ENCODE peak calls at places on chromosomes 6 and 20, in seven cellular contexts. S is CD4-positive, CD25-positive, alpha-beta regulatory T cell; R is adipocyte; I is psoas muscle; Y is heart left ventricle; L is fibroblast of lung; X is endodermal cell. Z is an unnamed sample.
A peak's percentile ranks its signal among the peaks of the same experiment; 100 is the strongest.

GRCh38 chr20:49268600-49269365 is 9.1 kb downstream of the ZNFX1 start:
- DNase-seq in L (peak; percentile 82), I (no peak), X (no peak), S (no peak), R (no peak), Y (no peak), Z (no peak)

GRCh38 chr6:23964865-23965264 is 161.2 kb upstream of the NRSN1 start:
- DNase-seq in I (no peak), S (no peak), L (no peak), R (no peak), Y (no peak), X (no peak), Z (no peak)

GRCh38 chr6:56255370-56255769 is 8.0 kb upstream of the COL21A1 start:
- DNase-seq in Y (no peak), I (no peak), L (peak; percentile 68), R (peak; percentile 73), S (no peak), X (no peak), Z (no peak)

GRCh38 chr6:33201147-33201545 is 479 bp downstream of the SLC39A7 start:
- DNase-seq in S (no peak), Y (no peak), I (peak; percentile 63), R (no peak), X (no peak), L (no peak), Z (no peak)

GRCh38 chr20:5670137-5670536 is 80.1 kb upstream of the SHLD1 start:
- DNase-seq in X (no peak), I (no peak), S (no peak), R (no peak), L (no peak), Y (no peak), Z (no peak)

GRCh38 chr6:89411269-89412070 is 603 bp downstream of the RRAGD start:
- DNase-seq in X (peak; percentile 87), Y (peak; percentile 38), S (peak; percentile 40), L (no peak), R (peak; percentile 49), I (peak; percentile 88), Z (peak; percentile 87)

GRCh38 chr20:38171301-38172010 is 6.4 kb upstream of the TGM2 start:
- DNase-seq in Y (no peak), R (no peak), X (no peak), L (no peak), I (no peak), S (no peak), Z (no peak)

GRCh38 chr20:37375227-37375626 is 29.3 kb downstream of the SRC start:
- DNase-seq in R (no peak), S (no peak), Y (no peak), L (no peak), X (no peak), I (no peak), Z (no peak)

GRCh38 chr6:152575186-152575585 is 62.0 kb downstream of the SYNE1 start:
- DNase-seq in R (no peak), I (no peak), L (no peak), X (no peak), S (no peak), Y (no peak), Z (no peak)

GRCh38 chr6:89932245-89932802 is 38.1 kb downstream of the GJA10 start:
- DNase-seq in R (no peak), Y (no peak), I (no peak), S (no peak), L (no peak), X (peak; percentile 35), Z (no peak)

GRCh38 chr6:1109134-1109533 is 202.8 kb upstream of the FOXQ1 start:
- DNase-seq in I (no peak), S (no peak), L (no peak), X (no peak), R (no peak), Y (no peak), Z (no peak)

GRCh38 chr6:133435065-133435728 is 194.0 kb downstream of the EYA4 start:
- DNase-seq in Y (peak; percentile 70), I (peak; percentile 81), X (no peak), S (no peak), L (no peak), R (no peak), Z (no peak)

GRCh38 chr6:142406131-142406530 is 104.3 kb downstream of the ADGRG6 start:
- DNase-seq in X (no peak), L (no peak), S (no peak), I (no peak), R (no peak), Y (no peak), Z (no peak)

GRCh38 chr20:36306557-36307411 is 645 bp downstream of the DLGAP4 start:
- DNase-seq in Y (no peak), S (no peak), X (no peak), I (no peak), R (no peak), L (no peak), Z (peak; percentile 86)
- H3K27me3 ChIP-seq in Y (peaks cover 87% of the 10 kb centered on the region), S (peaks cover 35% of the 10 kb centered on the region), X (peaks cover 83% of the 10 kb centered on the region), I (peaks cover 95% of the 10 kb centered on the region), R (peaks cover 88% of the 10 kb centered on the region), L (peaks cover 52% of the 10 kb centered on the region), Z (peaks cover 38% of the 10 kb centered on the region)

GRCh38 chr6:4891171-4891570 is 112.7 kb downstream of the RPP40 start:
- DNase-seq in L (no peak), I (no peak), S (no peak), Y (no peak), R (no peak), X (no peak), Z (no peak)

GRCh38 chr6:4885534-4885933 is 109.3 kb downstream of the CDYL start:
- DNase-seq in R (no peak), Y (no peak), S (no peak), I (no peak), L (no peak), X (no peak), Z (no peak)

GRCh38 chr6:4889701-4890100 is 113.5 kb downstream of the CDYL start:
- DNase-seq in L (no peak), I (no peak), R (no peak), Y (peak; percentile 56), X (no peak), S (no peak), Z (no peak)

GRCh38 chr6:4884646-4885427 is 108.6 kb downstream of the CDYL start:
- DNase-seq in Y (no peak), L (no peak), X (no peak), I (no peak), R (no peak), S (no peak), Z (no peak)

DNA sequence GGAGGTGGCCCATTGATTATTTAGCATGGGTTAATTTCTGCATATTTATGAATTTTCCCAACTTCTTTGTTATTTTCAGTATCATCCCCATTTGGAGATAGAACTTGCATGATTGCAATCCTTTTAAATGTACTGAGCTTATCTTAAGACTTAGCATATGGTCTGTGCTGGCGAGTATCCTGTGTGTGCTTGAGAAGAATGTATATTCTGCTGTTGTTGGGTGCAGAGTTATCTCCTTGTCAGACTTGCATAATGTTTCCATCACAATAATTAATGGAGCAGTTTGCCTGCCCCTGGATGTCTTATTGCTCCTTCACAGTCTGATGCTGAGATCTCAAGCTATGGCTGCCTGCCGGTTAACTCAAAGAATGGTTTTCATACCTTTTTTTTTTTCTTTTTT is 112.6 kb downstream of the CDYL start:
- DNase-seq in I (no peak), S (no peak), L (no peak), R (no peak), Y (no peak), X (no peak), Z (no peak)
- H3K4me3 ChIP-seq in I (no peak overlapping the region), S (no peak overlapping the region), L (no peak overlapping the region), R (no peak overlapping the region), Y (no peak overlapping the region), X (no peak overlapping the region), Z (no peak overlapping the region)

GRCh38 chr6:78570044-78570443 is 297.3 kb upstream of the IRAK1BP1 start:
- DNase-seq in Y (no peak), L (no peak), S (no peak), X (peak; percentile 57), I (no peak), R (no peak), Z (peak; percentile 10)
- H3K36me3 ChIP-seq in Y (no peaks in the 10 kb centered on the region), L (no peaks in the 10 kb centered on the region), S (no peaks in the 10 kb centered on the region), X (no peaks in the 10 kb centered on the region), I (no peaks in the 10 kb centered on the region), R (no peaks in the 10 kb centered on the region), Z (no peaks in the 10 kb centered on the region)

GRCh38 chr6:73364549-73364948 is 2.1 kb downstream of the KHDC3L start:
- DNase-seq in S (no peak), X (no peak), L (no peak), I (no peak), R (no peak), Y (no peak), Z (no peak)
- H3K27me3 ChIP-seq in S (no peaks in the 10 kb centered on the region), X (no peaks in the 10 kb centered on the region), L (peaks cover 4% of the 10 kb centered on the region), I (no peaks in the 10 kb centered on the region), R (no peaks in the 10 kb centered on the region), Y (peaks cover 6% of the 10 kb centered on the region), Z (no peaks in the 10 kb centered on the region)

GRCh38 chr6:99307295-99307907 is 42.1 kb downstream of the FAXC start:
- DNase-seq in X (peak; percentile 60), L (no peak), I (no peak), R (no peak), Y (no peak), S (no peak), Z (no peak)

GRCh38 chr6:99305021-99305554 is 44.4 kb downstream of the FAXC start:
- DNase-seq in Y (no peak), X (no peak), S (no peak), L (no peak), R (no peak), I (no peak), Z (no peak)

GRCh38 chr6:99312354-99312753 is 37.1 kb downstream of the FAXC start:
- DNase-seq in Y (no peak), I (no peak), L (no peak), X (no peak), S (no peak), R (no peak), Z (no peak)

DNA sequence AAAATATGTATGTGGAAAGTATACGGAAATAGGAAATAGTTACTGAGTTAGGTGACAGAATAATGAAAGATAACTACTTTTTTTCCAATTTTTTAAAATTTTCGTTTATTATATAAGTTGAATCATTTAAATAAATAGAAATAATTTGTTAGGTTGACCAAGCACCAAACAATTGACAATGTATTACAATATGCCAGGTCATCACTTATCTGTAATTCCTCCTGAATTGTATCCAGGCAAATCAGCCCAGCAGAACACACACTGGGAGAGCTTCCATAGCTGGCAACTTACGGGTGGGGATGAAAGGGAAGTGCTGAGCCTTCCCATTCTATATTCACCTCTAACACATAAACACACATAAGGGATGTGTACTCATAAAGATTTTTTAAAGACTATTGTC is 40.7 kb downstream of the FAXC start:
- DNase-seq in L (no peak), S (no peak), Y (no peak), X (no peak), I (no peak), R (no peak), Z (no peak)
- H3K4me3 ChIP-seq in L (no peak overlapping the region), S (no peak overlapping the region), Y (no peak overlapping the region), X (no peak overlapping the region), I (no peak overlapping the region), R (no peak overlapping the region), Z (no peak overlapping the region)

DNA sequence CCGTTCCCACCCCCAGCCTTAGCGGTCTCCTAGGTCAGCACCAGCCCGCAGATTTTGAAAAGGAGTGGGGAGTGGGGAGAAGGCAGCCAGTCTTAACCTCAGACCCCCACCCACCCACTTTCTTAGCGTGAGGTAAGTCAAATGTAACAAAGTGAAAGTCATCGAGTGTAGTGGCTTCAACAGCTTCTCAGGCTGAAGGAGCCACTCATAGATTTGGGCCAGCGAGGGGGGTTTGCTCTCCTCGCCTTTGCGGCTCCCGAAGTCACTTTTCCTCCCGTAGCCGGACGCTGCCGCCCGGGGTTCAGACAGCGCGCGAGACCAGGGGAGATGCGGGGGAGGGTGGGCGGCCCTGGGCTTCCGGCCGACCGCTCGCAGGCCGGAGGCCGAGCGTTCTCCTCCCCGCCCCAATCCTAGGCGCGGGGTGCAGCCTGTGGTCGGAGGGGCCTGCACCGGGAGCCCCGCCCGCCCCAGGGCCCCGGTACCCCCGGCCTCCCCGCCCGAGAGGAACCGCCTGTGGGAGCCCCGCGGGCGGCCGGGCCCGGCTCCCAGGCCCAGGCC is 3.4 kb downstream of the NKX2-2 start:
- DNase-seq in S (no peak), L (peak; percentile 32), Y (no peak), R (no peak), X (peak; percentile 70), I (no peak), Z (peak; percentile 79)
- H3K36me3 ChIP-seq in S (no peaks in the 10 kb centered on the region), L (no peaks in the 10 kb centered on the region), Y (no peaks in the 10 kb centered on the region), R (no peaks in the 10 kb centered on the region), X (no peaks in the 10 kb centered on the region), I (no peaks in the 10 kb centered on the region), Z (no peaks in the 10 kb centered on the region)

Z was measured in H7.